ENCODE peak calls at places on chromosomes 13 and 19, in four cellular contexts. P is activated B cell treated with CpG ODN at 0.5 μM for 24 hours; C is left ventricle myocardium inferior; G is effector memory CD8-positive, alpha-beta T cell. U is an unnamed sample.

GRCh38 chr13:99320693-99321481 is 13.7 kb upstream of the GPR183 start:
- DNase-seq in P (no peak), C (no peak), G (no peak), U (no peak)

GRCh38 chr13:60396008-60396782 is 825 bp upstream of the TDRD3 start:
- DNase-seq in G (peak), P (peak), C (peak), U (peak)

GRCh38 chr19:1811942-1812425 is at the start of gene ATP8B3:
- DNase-seq in P (no peak), C (no peak), G (no peak), U (no peak)

GRCh38 chr19:18194554-18195238 is 1.7 kb downstream of the MPV17L2 start:
- DNase-seq in C (no peak), G (no peak), P (no peak), U (peak)

GRCh38 chr19:19538767-19539166 is 702 bp downstream of the CILP2 start:
- DNase-seq in C (no peak), G (no peak), P (no peak), U (no peak)

GRCh38 chr19:45952691-45953505 is 20.8 kb downstream of the NOVA2 start:
- DNase-seq in C (peak), G (no peak), P (no peak), U (peak)

GRCh38 chr19:55958356-55958755 is 10.7 kb downstream of the NLRP8 start:
- DNase-seq in C (no peak), G (no peak), P (no peak), U (no peak)

GRCh38 chr13:110746443-110746842 is 32.9 kb downstream of the ING1 start:
- DNase-seq in C (no peak), G (no peak), P (no peak), U (no peak)

GRCh38 chr13:30676672-30677071 is 58.7 kb upstream of the ALOX5AP start:
- DNase-seq in C (no peak), P (no peak), G (no peak), U (no peak)

GRCh38 chr13:46288570-46289259 is 77.0 kb downstream of the LRRC63 start:
- DNase-seq in P (no peak), C (no peak), G (peak), U (no peak)

GRCh38 chr19:17560205-17560595 is 4.8 kb downstream of the COLGALT1 start:
- DNase-seq in C (no peak), G (no peak), P (no peak), U (peak)

GRCh38 chr19:6761053-6761676 is 6.1 kb downstream of the SH2D3A start:
- DNase-seq in C (no peak), G (no peak), P (no peak), U (no peak)

GRCh38 chr13:73303858-73304257 is 245.1 kb downstream of the KLF5 start:
- DNase-seq in P (no peak), G (no peak), C (no peak), U (no peak)

GRCh38 chr13:35514801-35515502 is 38.5 kb upstream of the MAB21L1 start:
- DNase-seq in P (no peak), G (no peak), C (no peak), U (no peak)

GRCh38 chr19:14164724-14165493 is 28.5 kb upstream of the ASF1B start:
- DNase-seq in P (no peak), C (no peak), G (no peak), U (no peak)

GRCh38 chr13:33184530-33184929 is 101.0 kb downstream of the STARD13 start:
- DNase-seq in C (no peak), G (no peak), P (no peak), U (no peak)

GRCh38 chr19:35913589-35913988 is 5.5 kb upstream of the TYROBP start:
- DNase-seq in G (no peak), P (no peak), C (no peak), U (no peak)

GRCh38 chr13:25848822-25849740 is 202.7 kb downstream of the SHISA2 start:
- DNase-seq in P (no peak), C (no peak), G (no peak), U (no peak)